ENCODE peak calls at places on chromosomes 1 and 21, in ten cellular contexts. H is cardiac muscle cell, R is adrenal gland, Y is IMR-90, A is GM10248, V is progenitor cell of endocrine pancreas, P is hepatocyte, S is left lung, G is stomach, M is psoas muscle. E is an unnamed sample.

GRCh38 chr1:246214708-246215504 is 292.2 kb downstream of the SMYD3 start:
- DNase-seq in S (no peak), G (no peak), Y (peak; percentile 98), M (no peak), V (no peak), A (peak; percentile 67), P (peak; percentile 62), R (peak; percentile 61), H (peak; percentile 92), E (no peak)

GRCh38 chr1:67088440-67088839 is 34.5 kb upstream of the SLC35D1 start:
- DNase-seq in P (no peak), R (no peak), G (no peak), S (no peak), A (no peak), M (no peak), Y (no peak), V (no peak), H (no peak), E (no peak)

GRCh38 chr1:154191990-154192450 is at the start of gene TPM3:
- DNase-seq in A (no peak), Y (no peak), M (no peak), V (no peak), H (peak; percentile 57), R (no peak), P (no peak), G (no peak), S (no peak), E (no peak)

GRCh38 chr1:65434760-65435159 is 14.3 kb downstream of the LEPR start:
- DNase-seq in R (no peak), S (no peak), A (no peak), P (no peak), Y (no peak), G (no peak), V (no peak), M (no peak), H (no peak), E (no peak)

GRCh38 chr1:158390342-158390741 is 8.9 kb downstream of the OR10T2 start:
- DNase-seq in V (no peak), G (no peak), P (no peak), Y (no peak), H (no peak), R (no peak), M (no peak), A (no peak), S (no peak), E (no peak)

GRCh38 chr1:97791251-97791650 is 129.6 kb downstream of the DPYD start:
- DNase-seq in R (no peak), P (no peak), V (no peak), Y (no peak), S (no peak), G (no peak), M (no peak), H (no peak), A (peak; percentile 8), E (no peak)

GRCh38 chr1:245207056-245207638 is 52.4 kb downstream of the KIF26B start:
- DNase-seq in M (no peak), A (no peak), R (no peak), P (no peak), Y (no peak), V (no peak), S (no peak), H (no peak), G (no peak), E (no peak)

GRCh38 chr1:204128964-204129896 is 22.6 kb downstream of the ETNK2 start:
- DNase-seq in Y (peak; percentile 61), M (peak; percentile 88), P (peak; percentile 88), A (peak; percentile 91), S (peak; percentile 95), V (peak; percentile 67), G (peak; percentile 78), R (peak; percentile 75), H (peak; percentile 71), E (no peak)

GRCh38 chr1:1425426-1425752 is 4.3 kb upstream of the ANKRD65 start:
- DNase-seq in V (no peak), H (no peak), R (no peak), M (no peak), P (no peak), A (no peak), Y (no peak), S (peak; percentile 50), G (no peak), E (no peak)

GRCh38 chr1:183023146-183023600 is at the start of gene LAMC1:
- DNase-seq in M (peak; percentile 93), S (peak; percentile 87), R (peak; percentile 68), Y (peak; percentile 80), V (peak; percentile 83), A (peak; percentile 80), H (peak; percentile 94), G (peak; percentile 61), P (peak; percentile 95), E (peak; percentile 95)

GRCh38 chr1:21490774-21491482 is 18.3 kb upstream of the ALPL start:
- DNase-seq in P (peak; percentile 80), V (no peak), H (peak; percentile 70), G (no peak), S (no peak), Y (peak; percentile 64), R (peak; percentile 39), M (no peak), A (no peak), E (no peak)

GRCh38 chr21:34074283-34075098 is 1.1 kb downstream of the MRPS6 start:
- DNase-seq in M (no peak), V (no peak), R (peak; percentile 31), P (peak; percentile 27), H (peak; percentile 9), A (no peak), G (no peak), S (no peak), Y (no peak), E (no peak)

GRCh38 chr1:219416598-219417238 is 196.2 kb downstream of the ZC3H11B start:
- DNase-seq in Y (peak; percentile 50), R (peak; percentile 81), A (no peak), S (no peak), V (no peak), G (peak; percentile 64), H (peak; percentile 71), P (peak; percentile 61), M (peak; percentile 56), E (no peak)

GRCh38 chr1:163231385-163231784 is 28.7 kb upstream of the RGS5 start:
- DNase-seq in P (no peak), S (no peak), Y (peak; percentile 75), V (no peak), M (no peak), R (no peak), G (no peak), H (peak; percentile 63), A (no peak), E (no peak)

GRCh38 chr1:113422315-113423068 is 32.2 kb downstream of the MAGI3 start:
- DNase-seq in P (no peak), S (peak; percentile 66), M (no peak), Y (no peak), V (no peak), R (no peak), H (no peak), A (no peak), G (no peak), E (no peak)

GRCh38 chr1:39545531-39545930 is 31.1 kb downstream of the PABPC4 start:
- DNase-seq in Y (no peak), S (no peak), V (no peak), P (no peak), R (no peak), G (no peak), H (no peak), A (no peak), M (no peak), E (no peak)

DNA sequence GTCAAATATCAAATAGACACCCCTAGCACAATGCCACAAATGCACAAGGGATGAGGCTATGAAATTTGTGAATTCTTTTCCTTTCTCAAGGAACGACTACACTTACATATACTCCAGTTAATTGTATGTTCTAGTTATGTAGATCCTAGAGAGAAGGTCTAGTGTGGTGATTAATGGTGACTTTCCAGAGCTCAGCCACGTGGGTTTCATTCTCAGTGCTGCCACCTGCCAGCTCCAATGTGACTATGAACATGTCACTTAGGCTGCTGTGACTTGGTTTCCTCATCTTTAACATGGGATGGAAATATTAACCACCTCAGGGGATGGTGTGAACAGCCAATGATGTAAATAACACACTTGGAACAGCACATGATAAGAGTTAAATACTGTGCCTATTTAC is 138.3 kb downstream of the APP start:
- DNase-seq in G (no peak), V (no peak), M (no peak), H (no peak), Y (no peak), R (no peak), S (no peak), P (no peak), A (no peak), E (no peak)
- TF ChIP-seq CTCF in G (no peak), V (no peak), M (no peak), H (no peak), Y (no peak), R (no peak), S (no peak), P (no peak), A (no peak), E (peak; percentile 52)

GRCh38 chr1:234612352-234613127 is 2.6 kb upstream of the IRF2BP2 start:
- DNase-seq in M (peak; percentile 93), P (peak; percentile 97), G (peak; percentile 95), V (peak; percentile 51), A (peak; percentile 77), Y (peak; percentile 99), S (peak; percentile 91), H (peak; percentile 99), R (peak; percentile 95), E (no peak)
- TF ChIP-seq CTCF in M (no peak), P (no peak), G (no peak), V (no peak), A (no peak), Y (no peak), S (no peak), H (no peak), R (no peak), E (no peak)

DNA sequence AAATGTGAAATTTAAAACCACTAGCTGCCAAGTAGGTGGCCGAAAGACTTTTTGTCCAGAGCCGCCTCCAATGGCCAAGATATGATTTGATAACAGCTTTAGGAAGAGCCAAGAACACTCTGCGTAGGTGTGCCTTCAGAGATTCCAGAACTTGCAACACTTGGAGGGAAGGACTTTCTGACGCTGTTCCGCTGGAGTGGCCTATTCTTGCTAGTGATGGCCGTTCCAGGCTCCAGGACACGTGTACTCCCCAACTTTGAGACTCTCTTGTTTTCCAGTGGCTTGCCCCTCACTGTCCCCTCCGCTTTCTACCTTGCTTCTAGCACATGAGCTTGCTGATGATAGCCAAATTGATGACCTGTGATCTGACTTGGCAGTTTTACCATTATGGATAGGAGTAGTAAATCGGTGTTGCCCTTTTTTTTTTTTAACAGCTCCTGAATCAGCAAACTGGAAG is 992 bp downstream of the PRDX6 start:
- DNase-seq in S (no peak), A (no peak), Y (peak; percentile 82), P (peak; percentile 72), G (peak; percentile 58), M (peak; percentile 79), V (no peak), R (peak; percentile 81), H (peak; percentile 92), E (no peak)
- TF ChIP-seq CTCF in S (no peak), A (no peak), Y (no peak), P (no peak), G (no peak), M (no peak), V (no peak), R (no peak), H (no peak), E (no peak)

DNA sequence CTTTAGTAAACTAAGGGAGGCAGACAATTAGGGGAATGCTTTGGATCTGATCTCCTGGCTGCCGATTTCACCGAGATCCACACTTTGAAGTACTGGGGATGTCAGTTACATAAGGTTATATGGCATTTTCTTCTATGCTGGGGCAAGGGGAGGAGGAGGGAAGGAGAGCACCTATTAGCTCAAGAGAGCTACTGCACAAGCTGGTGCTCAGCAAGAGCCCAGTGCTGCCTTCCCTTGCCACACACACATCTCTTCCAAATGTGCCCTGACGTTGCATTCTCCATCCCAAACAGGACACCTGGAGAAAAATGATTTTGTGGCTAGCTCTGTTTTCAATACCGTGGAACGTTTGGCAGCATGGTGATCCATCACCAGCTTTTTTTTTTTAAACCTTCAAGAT is 66.4 kb downstream of the PAPPA2 start:
- DNase-seq in R (no peak), G (no peak), Y (no peak), A (no peak), P (no peak), S (no peak), H (no peak), M (no peak), V (no peak), E (no peak)
- TF ChIP-seq CTCF in R (no peak), G (no peak), Y (no peak), A (no peak), P (no peak), S (no peak), H (no peak), M (no peak), V (no peak), E (no peak)